ENCODE peak calls at places on chromosome 6, in six cellular contexts. One of them, this sample, is unnamed.

GRCh38 chr6:155004017-155004416 is 8.9 kb downstream of the TIAM2 start:
- DNase-seq in pancreas: no peak
- DNase-seq in stimulated activated naive B cell treated with anti-CD40 and anti-IgM and Interleukin-4, amounts not matched to agents 10 μg/mL and 1 μg/mL and 100 μg/mL, for 72 hours: no peak
- DNase-seq in stimulated activated CD8-positive, alpha-beta memory T cell treated with anti-CD3 and anti-CD28 coated beads, Interleukin-4, amount 100 ng/mL, for 4 hours: no peak
- DNase-seq in hippocampal formation: no peak
- DNase-seq in aorta: no peak
- DNase-seq in this sample: no peak

GRCh38 chr6:33875696-33876095 is 71.9 kb upstream of the MLN start:
- DNase-seq in aorta: no peak
- DNase-seq in stimulated activated CD8-positive, alpha-beta memory T cell treated with anti-CD3 and anti-CD28 coated beads, Interleukin-4, amount 100 ng/mL, for 4 hours: no peak
- DNase-seq in stimulated activated naive B cell treated with anti-CD40 and anti-IgM and Interleukin-4, amounts not matched to agents 10 μg/mL and 1 μg/mL and 100 μg/mL, for 72 hours: no peak
- DNase-seq in hippocampal formation: no peak
- DNase-seq in pancreas: no peak
- DNase-seq in this sample: no peak

GRCh38 chr6:129312865-129313264 is 397.1 kb downstream of the ARHGAP18 start:
- DNase-seq in stimulated activated naive B cell treated with anti-CD40 and anti-IgM and Interleukin-4, amounts not matched to agents 10 μg/mL and 1 μg/mL and 100 μg/mL, for 72 hours: no peak
- DNase-seq in pancreas: no peak
- DNase-seq in hippocampal formation: no peak
- DNase-seq in stimulated activated CD8-positive, alpha-beta memory T cell treated with anti-CD3 and anti-CD28 coated beads, Interleukin-4, amount 100 ng/mL, for 4 hours: no peak
- DNase-seq in aorta: no peak
- DNase-seq in this sample: no peak

GRCh38 chr6:293185-294174 is 1.2 kb downstream of the DUSP22 start:
- DNase-seq in stimulated activated naive B cell treated with anti-CD40 and anti-IgM and Interleukin-4, amounts not matched to agents 10 μg/mL and 1 μg/mL and 100 μg/mL, for 72 hours: no peak
- DNase-seq in aorta: no peak
- DNase-seq in pancreas: peak
- DNase-seq in stimulated activated CD8-positive, alpha-beta memory T cell treated with anti-CD3 and anti-CD28 coated beads, Interleukin-4, amount 100 ng/mL, for 4 hours: peak
- DNase-seq in hippocampal formation: no peak
- DNase-seq in this sample: no peak

GRCh38 chr6:47633141-47633540 is 65.2 kb upstream of the ADGRF4 start:
- DNase-seq in aorta: no peak
- DNase-seq in pancreas: no peak
- DNase-seq in stimulated activated naive B cell treated with anti-CD40 and anti-IgM and Interleukin-4, amounts not matched to agents 10 μg/mL and 1 μg/mL and 100 μg/mL, for 72 hours: no peak
- DNase-seq in stimulated activated CD8-positive, alpha-beta memory T cell treated with anti-CD3 and anti-CD28 coated beads, Interleukin-4, amount 100 ng/mL, for 4 hours: no peak
- DNase-seq in hippocampal formation: no peak
- DNase-seq in this sample: no peak

GRCh38 chr6:22954749-22955385 is 385.5 kb downstream of the HDGFL1 start:
- DNase-seq in stimulated activated CD8-positive, alpha-beta memory T cell treated with anti-CD3 and anti-CD28 coated beads, Interleukin-4, amount 100 ng/mL, for 4 hours: no peak
- DNase-seq in aorta: no peak
- DNase-seq in pancreas: no peak
- DNase-seq in stimulated activated naive B cell treated with anti-CD40 and anti-IgM and Interleukin-4, amounts not matched to agents 10 μg/mL and 1 μg/mL and 100 μg/mL, for 72 hours: no peak
- DNase-seq in hippocampal formation: no peak
- DNase-seq in this sample: peak

GRCh38 chr6:148379481-148379880 is 36.8 kb downstream of the SASH1 start:
- DNase-seq in stimulated activated naive B cell treated with anti-CD40 and anti-IgM and Interleukin-4, amounts not matched to agents 10 μg/mL and 1 μg/mL and 100 μg/mL, for 72 hours: no peak
- DNase-seq in stimulated activated CD8-positive, alpha-beta memory T cell treated with anti-CD3 and anti-CD28 coated beads, Interleukin-4, amount 100 ng/mL, for 4 hours: no peak
- DNase-seq in pancreas: no peak
- DNase-seq in aorta: no peak
- DNase-seq in hippocampal formation: no peak
- DNase-seq in this sample: no peak

GRCh38 chr6:45709834-45710233 is 305.8 kb downstream of the CLIC5 start:
- DNase-seq in hippocampal formation: no peak
- DNase-seq in stimulated activated naive B cell treated with anti-CD40 and anti-IgM and Interleukin-4, amounts not matched to agents 10 μg/mL and 1 μg/mL and 100 μg/mL, for 72 hours: peak
- DNase-seq in aorta: no peak
- DNase-seq in pancreas: no peak
- DNase-seq in stimulated activated CD8-positive, alpha-beta memory T cell treated with anti-CD3 and anti-CD28 coated beads, Interleukin-4, amount 100 ng/mL, for 4 hours: no peak
- DNase-seq in this sample: peak

GRCh38 chr6:6815732-6816131 is 227.2 kb downstream of the LY86 start:
- DNase-seq in pancreas: no peak
- DNase-seq in aorta: no peak
- DNase-seq in hippocampal formation: no peak
- DNase-seq in stimulated activated naive B cell treated with anti-CD40 and anti-IgM and Interleukin-4, amounts not matched to agents 10 μg/mL and 1 μg/mL and 100 μg/mL, for 72 hours: no peak
- DNase-seq in stimulated activated CD8-positive, alpha-beta memory T cell treated with anti-CD3 and anti-CD28 coated beads, Interleukin-4, amount 100 ng/mL, for 4 hours: no peak
- DNase-seq in this sample: no peak

GRCh38 chr6:82208914-82209313 is 38.6 kb downstream of the IBTK start:
- DNase-seq in stimulated activated naive B cell treated with anti-CD40 and anti-IgM and Interleukin-4, amounts not matched to agents 10 μg/mL and 1 μg/mL and 100 μg/mL, for 72 hours: no peak
- DNase-seq in pancreas: no peak
- DNase-seq in aorta: no peak
- DNase-seq in stimulated activated CD8-positive, alpha-beta memory T cell treated with anti-CD3 and anti-CD28 coated beads, Interleukin-4, amount 100 ng/mL, for 4 hours: no peak
- DNase-seq in hippocampal formation: no peak
- DNase-seq in this sample: no peak

GRCh38 chr6:148954461-148954860 is 207.6 kb downstream of the UST start:
- DNase-seq in stimulated activated naive B cell treated with anti-CD40 and anti-IgM and Interleukin-4, amounts not matched to agents 10 μg/mL and 1 μg/mL and 100 μg/mL, for 72 hours: no peak
- DNase-seq in aorta: no peak
- DNase-seq in pancreas: no peak
- DNase-seq in stimulated activated CD8-positive, alpha-beta memory T cell treated with anti-CD3 and anti-CD28 coated beads, Interleukin-4, amount 100 ng/mL, for 4 hours: no peak
- DNase-seq in hippocampal formation: no peak
- DNase-seq in this sample: no peak

GRCh38 chr6:168322966-168323365 is 3.4 kb upstream of the DACT2 start:
- DNase-seq in hippocampal formation: no peak
- DNase-seq in pancreas: no peak
- DNase-seq in aorta: no peak
- DNase-seq in stimulated activated CD8-positive, alpha-beta memory T cell treated with anti-CD3 and anti-CD28 coated beads, Interleukin-4, amount 100 ng/mL, for 4 hours: no peak
- DNase-seq in stimulated activated naive B cell treated with anti-CD40 and anti-IgM and Interleukin-4, amounts not matched to agents 10 μg/mL and 1 μg/mL and 100 μg/mL, for 72 hours: no peak
- DNase-seq in this sample: no peak

This sample was measured in GM20000.